ENCODE peak calls at places on chromosome 22, in ten cellular contexts. W is C1 segment of cervical spinal cord; N is activated CD4-positive, alpha-beta T cell treated with anti-CD3 and anti-CD28 coated beads, Interleukin-2, amount 50 U/mL, for 4 hours; Y is NK-92 treated with Interleukin-12 subunit alpha and Interleukin-12 subunit beta, amount 100 ng/mL, for 24 hours; M is AG08395; G is amniotic stem cell; X is stimulated activated naive CD4-positive, alpha-beta T cell; T is gastrocnemius medialis; O is CD4-positive, alpha-beta T cell; B is HEK293T. J is an unnamed sample.

GRCh38 chr22:20867179-20868099 is 8.6 kb downstream of the SNAP29 start:
- DNase-seq in W (no peak), N (no peak), Y (no peak), M (peak; percentile 29), G (no peak), X (no peak), T (peak; percentile 37), O (no peak), B (no peak), J (no peak)

GRCh38 chr22:40423246-40423753 is 52.9 kb downstream of the SGSM3 start:
- DNase-seq in W (no peak), N (no peak), Y (no peak), M (no peak), G (no peak), X (no peak), T (no peak), O (no peak), B (no peak), J (no peak)

GRCh38 chr22:49664891-49665290 is 162.8 kb downstream of the BRD1 start:
- DNase-seq in W (no peak), N (no peak), Y (no peak), M (no peak), G (no peak), X (no peak), T (no peak), O (no peak), B (no peak), J (no peak)

GRCh38 chr22:19035474-19036228 is 86.6 kb downstream of the DGCR2 start:
- DNase-seq in W (no peak), N (no peak), Y (no peak), M (no peak), G (no peak), X (no peak), T (no peak), O (no peak), B (no peak), J (no peak)

GRCh38 chr22:32571764-32572163 is 97.2 kb downstream of the FBXO7 start:
- DNase-seq in W (no peak), N (no peak), Y (no peak), M (no peak), G (no peak), X (no peak), T (no peak), O (no peak), B (no peak), J (no peak)

GRCh38 chr22:35156945-35157344 is 91.0 kb downstream of the ISX start:
- DNase-seq in W (no peak), N (no peak), Y (no peak), M (no peak), G (no peak), X (no peak), T (no peak), O (no peak), B (no peak), J (no peak)

GRCh38 chr22:49476176-49476575 is 351.5 kb downstream of the BRD1 start:
- DNase-seq in W (no peak), N (no peak), Y (no peak), M (no peak), G (no peak), X (no peak), T (no peak), O (no peak), B (no peak), J (no peak)

GRCh38 chr22:22997262-22997898 is 72.9 kb upstream of the GNAZ start:
- DNase-seq in W (no peak), N (no peak), Y (no peak), M (no peak), G (no peak), X (no peak), T (no peak), O (no peak), B (no peak), J (no peak)

GRCh38 chr22:30309981-30310672 is 16.6 kb downstream of the TBC1D10A start:
- DNase-seq in W (no peak), N (no peak), Y (no peak), M (peak; percentile 52), G (no peak), X (peak; percentile 50), T (peak; percentile 28), O (no peak), B (no peak), J (no peak)

GRCh38 chr22:32482708-32483107 is 8.1 kb downstream of the FBXO7 start:
- DNase-seq in W (no peak), N (no peak), Y (no peak), M (no peak), G (no peak), X (no peak), T (no peak), O (no peak), B (no peak), J (no peak)

GRCh38 chr22:36734171-36735058 is 30.9 kb upstream of the CACNG2 start:
- DNase-seq in W (no peak), N (no peak), Y (no peak), M (peak; percentile 91), G (no peak), X (no peak), T (peak; percentile 23), O (no peak), B (no peak), J (no peak)

GRCh38 chr22:49300951-49301397 is 526.7 kb downstream of the BRD1 start:
- DNase-seq in W (no peak), N (no peak), Y (no peak), M (no peak), G (no peak), X (no peak), T (no peak), O (no peak), B (no peak), J (no peak)

GRCh38 chr22:30267382-30268302 is 991 bp upstream of the OSM start:
- DNase-seq in W (no peak), N (peak; percentile 50), Y (peak; percentile 27), M (no peak), G (no peak), X (peak; percentile 60), T (no peak), O (peak; percentile 52), B (no peak), J (no peak)

GRCh38 chr22:20083891-20084546 is 4.0 kb downstream of the DGCR8 start:
- DNase-seq in W (no peak), N (no peak), Y (no peak), M (no peak), G (no peak), X (no peak), T (no peak), O (no peak), B (no peak), J (no peak)

GRCh38 chr22:30348837-30349236 is 7.9 kb downstream of the SF3A1 start:
- DNase-seq in W (no peak), N (no peak), Y (no peak), M (peak; percentile 62), G (no peak), X (no peak), T (no peak), O (no peak), B (no peak), J (no peak)

GRCh38 chr22:19955241-19956128 is 13.9 kb upstream of the TXNRD2 start:
- DNase-seq in W (peak; percentile 85), N (no peak), Y (no peak), M (no peak), G (no peak), X (no peak), T (no peak), O (no peak), B (no peak), J (no peak)

GRCh38 chr22:41781508-41781906 is 19.0 kb upstream of the CCDC134 start:
- DNase-seq in W (no peak), N (no peak), Y (peak; percentile 6), M (no peak), G (no peak), X (no peak), T (no peak), O (no peak), B (no peak), J (no peak)

GRCh38 chr22:44589831-44590230 is 91.8 kb upstream of the RTL6 start:
- DNase-seq in W (no peak), N (no peak), Y (no peak), M (no peak), G (no peak), X (no peak), T (no peak), O (no peak), B (no peak), J (no peak)

GRCh38 chr22:44947029-44947428 is 62.8 kb downstream of the PHF21B start:
- DNase-seq in W (peak; percentile 3), N (no peak), Y (no peak), M (no peak), G (no peak), X (no peak), T (no peak), O (no peak), B (no peak), J (no peak)

J was measured in non-pigmented ciliary epithelial cell.